ENCODE peak calls at places on chromosomes 6 and 20, in six cellular contexts. Z, K, A, T, B and V are unnamed samples.

GRCh38 chr6:139230421-139230840 is 61.4 kb downstream of the TXLNB start:
- DNase-seq in Z (peak), K (no peak), A (no peak), T (peak), B (no peak), V (no peak)

GRCh38 chr6:157861814-157862213 is 38.8 kb downstream of the SNX9 start:
- DNase-seq in Z (peak), K (no peak), A (no peak), T (peak), B (no peak), V (no peak)

GRCh38 chr20:36726168-36726567 is 19.7 kb downstream of the NDRG3 start:
- DNase-seq in Z (no peak), K (no peak), A (no peak), T (peak), B (no peak), V (no peak)

GRCh38 chr6:81640891-81641290 is 111.6 kb downstream of the TENT5A start:
- DNase-seq in Z (no peak), K (no peak), A (no peak), T (no peak), B (no peak), V (no peak)

GRCh38 chr6:35801148-35801547 is 4.0 kb upstream of the LHFPL5 start:
- DNase-seq in Z (no peak), K (no peak), A (no peak), T (no peak), B (no peak), V (no peak)

GRCh38 chr6:111809264-111809663 is 64.0 kb downstream of the FYN start:
- DNase-seq in Z (no peak), K (no peak), A (no peak), T (peak), B (no peak), V (no peak)

GRCh38 chr6:157268396-157268795 is 54.9 kb downstream of the TMEM242 start:
- DNase-seq in Z (no peak), K (no peak), A (no peak), T (no peak), B (no peak), V (no peak)

GRCh38 chr6:108564178-108564577 is 3.5 kb downstream of the FOXO3 start:
- DNase-seq in Z (peak), K (no peak), A (peak), T (peak), B (no peak), V (no peak)

GRCh38 chr6:120681204-120681603 is 653.1 kb downstream of the TBC1D32 start:
- DNase-seq in Z (no peak), K (no peak), A (no peak), T (no peak), B (no peak), V (no peak)

GRCh38 chr20:53205046-53205445 is 232.9 kb downstream of the TSHZ2 start:
- DNase-seq in Z (no peak), K (no peak), A (no peak), T (no peak), B (no peak), V (no peak)

GRCh38 chr6:123742626-123743025 is 61.0 kb upstream of the NKAIN2 start:
- DNase-seq in Z (peak), K (no peak), A (no peak), T (no peak), B (no peak), V (no peak)

GRCh38 chr6:124962617-124963415 is 579 bp downstream of the RNF217 start:
- DNase-seq in Z (peak), K (no peak), A (no peak), T (peak), B (peak), V (peak)
- TF ChIP-seq CTCF in Z (no peak), K (no peak), A (no peak), T (no peak), B (no peak), V (no peak)

GRCh38 chr6:53417141-53417540 is 68.4 kb upstream of the ELOVL5 start:
- DNase-seq in Z (no peak), K (no peak), A (no peak), T (no peak), B (no peak), V (no peak)
- TF ChIP-seq CTCF in Z (peak), K (no peak), A (peak), T (no peak), B (peak), V (no peak)

DNA sequence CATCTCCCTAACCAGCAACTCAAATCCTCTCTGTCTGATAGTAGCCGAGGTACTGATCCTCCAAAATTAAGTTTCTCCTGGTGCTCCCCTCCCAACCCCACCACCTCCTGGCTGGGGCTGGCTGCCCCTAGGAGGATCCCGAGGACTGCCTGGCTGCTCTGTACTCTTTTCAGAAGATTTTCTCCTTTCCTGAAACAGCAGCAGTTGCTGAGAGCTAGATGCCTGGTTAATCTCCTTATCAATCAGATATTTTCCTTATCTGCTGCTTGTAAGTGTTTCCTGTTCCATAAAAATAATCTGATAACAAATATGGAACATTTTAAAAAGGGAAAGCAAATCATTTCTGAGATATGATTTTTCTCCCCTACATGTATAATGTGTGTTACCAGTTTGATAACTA is 52.8 kb downstream of the ZMYND8 start:
- DNase-seq in Z (no peak), K (no peak), A (no peak), T (no peak), B (no peak), V (no peak)
- TF ChIP-seq CTCF in Z (no peak), K (no peak), A (no peak), T (no peak), B (no peak), V (no peak)

DNA sequence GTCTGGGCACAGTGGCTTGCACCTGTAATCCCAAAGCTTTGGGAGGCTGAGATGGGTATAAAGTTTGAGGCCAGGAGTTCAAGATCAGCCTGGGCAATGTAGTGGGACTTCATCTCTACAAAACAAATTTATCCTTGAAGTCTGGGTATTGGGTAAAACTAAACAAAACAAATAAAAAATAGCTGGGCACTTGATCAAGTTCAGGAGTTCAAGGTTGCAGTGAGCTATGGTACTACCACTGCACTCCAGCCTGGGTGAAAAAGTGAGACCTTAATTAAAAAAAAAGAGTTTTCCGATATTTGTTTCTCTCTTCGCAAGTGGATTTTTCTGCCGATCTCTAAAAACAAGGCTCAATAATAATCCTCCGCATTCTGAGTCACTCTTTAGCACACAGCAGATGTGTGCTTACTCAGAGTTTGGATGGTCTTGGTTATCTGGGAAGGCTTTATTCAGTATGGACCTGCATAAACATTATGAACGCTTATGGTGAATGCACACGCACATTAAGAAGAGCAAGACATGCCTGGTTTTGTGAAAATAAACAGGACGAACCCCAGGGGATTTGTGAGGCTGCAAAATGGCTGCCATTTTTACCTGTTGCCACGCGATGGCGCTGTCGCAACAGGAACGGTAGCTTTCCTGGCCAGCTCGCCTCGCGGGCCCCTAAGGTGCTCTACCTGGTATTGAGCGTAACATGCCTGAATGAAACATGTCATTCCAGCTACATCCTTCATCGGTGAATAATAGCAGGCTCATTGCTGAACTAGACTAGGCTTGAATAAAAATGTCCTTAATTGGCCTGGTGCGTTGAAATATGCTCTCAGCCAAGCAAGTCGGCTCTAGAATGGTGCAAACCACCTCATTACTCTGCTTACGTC is 6.0 kb downstream of the OPN5 start:
- DNase-seq in Z (peak), K (no peak), A (peak), T (peak), B (peak), V (peak)
- TF ChIP-seq CTCF in Z (peak), K (peak), A (peak), T (peak), B (peak), V (peak)

DNA sequence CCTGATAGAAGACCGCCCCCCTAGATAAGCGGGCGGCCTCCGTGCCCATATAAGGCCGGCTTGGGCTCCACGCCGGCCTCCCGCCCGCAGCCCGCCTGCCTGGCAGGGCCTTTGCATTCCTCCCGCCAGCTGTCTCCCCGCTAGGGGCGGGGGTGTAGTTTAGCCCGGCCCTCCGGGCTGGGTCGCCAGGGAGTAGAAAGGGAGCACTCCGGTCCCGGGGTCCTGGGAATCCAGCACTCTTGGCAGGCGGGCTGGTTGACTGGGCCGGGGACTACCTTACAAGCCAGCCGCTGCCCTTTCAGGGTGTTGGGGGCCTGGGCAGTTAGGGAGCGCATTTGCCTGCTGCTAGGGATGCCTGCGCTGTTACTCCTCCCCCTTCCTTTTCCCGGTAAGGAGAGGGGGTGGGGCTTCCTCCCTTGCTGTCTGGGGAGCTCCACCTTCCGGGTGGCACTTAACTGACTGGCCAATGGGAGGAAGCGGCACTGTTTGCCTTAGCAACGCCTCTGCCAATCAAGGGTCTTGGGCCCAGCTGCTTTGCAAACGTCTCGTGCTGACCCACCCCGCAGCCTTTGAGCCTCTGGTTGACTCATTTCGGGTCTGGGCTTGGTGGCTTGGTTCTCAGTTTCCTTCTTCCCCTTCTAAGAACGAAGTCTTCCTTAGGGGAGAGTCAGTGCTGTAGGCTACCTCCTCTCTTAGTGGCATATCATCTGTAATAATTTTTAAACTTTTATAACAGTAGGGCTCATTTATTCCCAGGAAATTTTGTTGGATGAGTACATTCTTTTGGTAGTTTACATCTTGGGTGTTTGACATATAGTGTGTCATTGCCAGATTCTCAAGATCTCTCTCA is 3.4 kb downstream of the SRF start:
- DNase-seq in Z (peak), K (peak), A (peak), T (peak), B (peak), V (peak)
- TF ChIP-seq CTCF in Z (no peak), K (no peak), A (no peak), T (no peak), B (peak), V (no peak)

GRCh38 chr20:34475979-34476736 is 40.1 kb upstream of the DYNLRB1 start:
- DNase-seq in Z (peak), K (no peak), A (no peak), T (peak), B (no peak), V (peak)
- TF ChIP-seq CTCF in Z (peak), K (no peak), A (no peak), T (peak), B (no peak), V (peak)

DNA sequence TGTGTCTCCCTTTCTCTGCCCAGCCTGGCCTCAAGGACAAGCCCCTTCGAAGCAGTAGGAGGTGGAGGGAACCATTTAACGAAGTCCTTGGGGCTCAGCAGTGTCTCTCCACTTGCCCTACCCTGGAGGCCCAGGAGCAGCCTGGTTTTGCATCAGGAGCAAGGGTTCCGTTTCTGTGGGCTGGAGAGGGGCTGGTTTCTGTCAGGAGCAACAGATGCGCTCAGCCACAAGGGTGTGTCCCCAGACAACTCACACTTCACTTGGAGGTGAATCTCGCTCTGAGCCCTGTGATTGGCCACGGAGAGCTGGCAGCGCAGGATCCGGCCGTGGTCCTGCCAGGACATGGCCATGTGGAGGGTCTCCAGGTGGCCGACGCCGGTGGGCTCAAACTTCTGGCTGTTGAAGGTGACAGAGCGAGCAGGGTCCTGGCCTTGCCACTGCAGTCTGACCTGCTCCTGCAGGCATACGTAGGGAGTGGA is 6.9 kb downstream of the SIGLEC1 start:
- DNase-seq in Z (no peak), K (no peak), A (no peak), T (no peak), B (no peak), V (no peak)
- TF ChIP-seq CTCF in Z (no peak), K (no peak), A (no peak), T (no peak), B (no peak), V (no peak)

GRCh38 chr6:89970609-89971337 is 76.5 kb downstream of the GJA10 start:
- DNase-seq in Z (peak), K (no peak), A (peak), T (peak), B (peak), V (peak)
- TF ChIP-seq CTCF in Z (peak), K (peak), A (peak), T (peak), B (peak), V (peak)